ENCODE peak calls at places on chromosomes 12 and 14, in six cellular contexts. A is cardiac fibroblast, P is A549, H is neural progenitor cell, Y is astrocyte of the spinal cord, U is cardiac muscle cell. Z is an unnamed sample.

GRCh38 chr12:18068355-18068754 is 21.6 kb downstream of the RERGL start:
- DNase-seq in A (no peak), P (no peak), H (no peak), Y (no peak), U (no peak), Z (no peak)

GRCh38 chr12:94813314-94813713 is 163.0 kb upstream of the TMCC3 start:
- DNase-seq in A (no peak), P (peak; percentile 18), H (no peak), Y (no peak), U (no peak), Z (no peak)

GRCh38 chr12:105331805-105332251 is 1.3 kb downstream of the C12orf75 start:
- DNase-seq in A (no peak), P (no peak), H (peak; percentile 12), Y (peak; percentile 29), U (no peak), Z (no peak)

GRCh38 chr14:30272848-30273563 is 286.0 kb upstream of the G2E3 start:
- DNase-seq in A (no peak), P (no peak), H (peak; percentile 45), Y (no peak), U (no peak), Z (no peak)

GRCh38 chr12:101173197-101173749 is 36.8 kb downstream of the SLC5A8 start:
- DNase-seq in A (no peak), P (no peak), H (no peak), Y (no peak), U (no peak), Z (no peak)

GRCh38 chr14:98290596-98290995 is 981.4 kb downstream of the BCL11B start:
- DNase-seq in A (no peak), P (no peak), H (no peak), Y (peak; percentile 31), U (no peak), Z (no peak)

GRCh38 chr12:111749391-111749790 is 17.3 kb upstream of the ALDH2 start:
- DNase-seq in A (no peak), P (no peak), H (no peak), Y (no peak), U (no peak), Z (no peak)

GRCh38 chr12:45166056-45166455 is 49.8 kb upstream of the ANO6 start:
- DNase-seq in A (peak; percentile 9), P (no peak), H (no peak), Y (no peak), U (peak; percentile 4), Z (no peak)

GRCh38 chr12:8840938-8841633 is 18.7 kb downstream of the A2ML1 start:
- DNase-seq in A (no peak), P (no peak), H (no peak), Y (no peak), U (no peak), Z (no peak)

GRCh38 chr12:113152835-113153814 is 3.6 kb downstream of the CFAP73 start:
- DNase-seq in A (peak; percentile 83), P (peak; percentile 90), H (peak; percentile 87), Y (peak; percentile 76), U (peak; percentile 84), Z (peak; percentile 63)
- H3K4me3 ChIP-seq in A (peak overlapping the region; percentile 27), P (peak overlapping the region; percentile 43), H (peak overlapping the region; percentile 50), Y (peak overlapping the region; percentile 20), U (peak overlapping the region; percentile 28), Z (peak overlapping the region; percentile 46)

DNA sequence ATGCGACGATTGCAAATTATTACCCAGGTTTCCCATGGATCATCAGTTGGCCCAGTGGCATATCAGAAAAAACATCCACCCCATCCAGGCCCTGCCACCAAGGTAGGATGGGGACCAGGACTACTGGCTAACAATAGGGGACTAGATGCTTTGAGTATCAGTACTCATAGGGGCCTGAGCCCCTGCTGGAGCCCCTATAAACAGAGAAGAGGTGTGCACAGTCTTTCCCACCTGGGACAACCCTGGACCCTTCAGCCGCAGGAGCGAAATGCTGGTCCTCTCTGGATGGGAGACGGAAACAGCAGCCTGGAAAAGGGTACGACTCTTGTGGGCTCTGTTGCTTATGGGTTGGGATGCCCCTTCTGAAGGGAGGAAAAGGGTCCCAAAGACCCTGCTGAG is 5.7 kb downstream of the DHH start:
- DNase-seq in A (no peak), P (no peak), H (no peak), Y (no peak), U (no peak), Z (no peak)
- H3K4me3 ChIP-seq in A (no peak overlapping the region), P (no peak overlapping the region), H (no peak overlapping the region), Y (no peak overlapping the region), U (no peak overlapping the region), Z (no peak overlapping the region)

DNA sequence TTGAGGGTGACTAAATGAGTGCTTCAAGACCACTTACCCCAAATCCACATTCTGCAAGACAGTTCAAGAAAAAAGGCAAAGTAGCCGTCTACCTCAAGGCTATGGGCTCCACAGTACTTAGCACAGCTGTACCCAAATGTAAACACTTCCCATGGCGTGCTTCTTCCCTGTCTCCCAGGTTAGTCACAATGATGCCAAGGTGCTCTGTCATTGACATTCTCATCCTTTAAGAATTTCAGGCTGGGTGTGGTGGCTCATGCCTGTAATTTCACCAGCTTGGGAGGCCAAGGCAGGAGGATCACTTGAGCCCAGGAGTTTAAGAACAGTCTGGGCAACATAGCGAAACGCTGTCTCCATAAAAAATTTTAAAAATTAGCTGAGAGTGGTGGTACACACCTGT is 51.2 kb upstream of the CERS5 start:
- DNase-seq in A (no peak), P (peak; percentile 82), H (no peak), Y (no peak), U (no peak), Z (no peak)
- H3K4me3 ChIP-seq in A (no peak overlapping the region), P (no peak overlapping the region), H (no peak overlapping the region), Y (no peak overlapping the region), U (no peak overlapping the region), Z (no peak overlapping the region)

DNA sequence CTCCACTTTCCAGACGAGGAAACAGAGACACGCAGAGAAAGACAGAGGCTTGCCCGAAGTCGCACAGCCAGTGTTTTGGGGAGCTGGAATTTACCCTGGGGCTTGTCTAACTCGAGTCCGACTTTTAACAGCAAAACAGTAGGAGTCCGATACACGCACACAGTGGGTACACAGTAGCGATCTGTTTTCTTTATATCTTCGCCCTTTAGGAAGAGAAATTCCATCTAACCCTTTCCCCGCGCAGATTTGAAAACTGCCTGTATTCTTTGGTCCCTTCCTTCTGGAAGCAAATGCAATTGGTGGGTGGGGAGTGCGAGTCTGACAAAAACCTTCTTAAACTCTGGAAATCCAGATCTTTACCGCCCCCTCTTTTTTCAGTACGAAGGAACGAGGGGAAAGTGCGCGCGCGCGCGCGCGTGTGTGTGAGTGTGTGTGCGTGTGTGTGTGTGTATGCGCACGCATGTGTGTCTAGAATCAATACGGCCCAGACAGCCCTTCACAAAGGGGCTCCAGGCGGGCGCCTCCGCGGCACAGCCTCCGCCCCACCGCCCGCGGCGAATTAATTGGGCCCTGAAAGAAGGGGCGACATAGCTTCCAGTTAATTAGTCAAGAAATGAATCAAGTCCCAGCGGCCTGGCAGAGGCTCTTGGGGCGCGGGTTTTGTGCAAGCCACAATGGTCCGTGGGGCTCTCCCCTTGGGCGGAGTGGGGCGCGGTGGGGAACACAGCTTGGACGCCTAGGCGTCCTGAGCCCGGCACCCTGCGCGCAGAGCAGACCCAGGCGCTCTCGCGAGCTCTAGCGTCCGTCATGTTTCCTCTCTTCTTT is 14.0 kb upstream of the TBX3 start:
- DNase-seq in A (no peak), P (no peak), H (peak; percentile 89), Y (no peak), U (peak; percentile 27), Z (no peak)
- H3K4me3 ChIP-seq in A (peak overlapping the region; percentile 22), P (no peak overlapping the region), H (peak overlapping the region; percentile 15), Y (peak overlapping the region; percentile 10), U (peak overlapping the region; percentile 21), Z (no peak overlapping the region)